ENCODE peak calls at places on chromosomes 2 and 18, in eight cellular contexts. One of them, this sample, is unnamed.

GRCh38 chr2:776038-776437 is 98.8 kb upstream of the TMEM18 start:
- DNase-seq in GM06990: no peak
- DNase-seq in tibial nerve: no peak
- DNase-seq in IMR-90: no peak
- DNase-seq in endothelial cell: no peak
- DNase-seq in cardiac fibroblast: no peak
- DNase-seq in A549: no peak
- DNase-seq in heart left ventricle: no peak
- DNase-seq in this sample: no peak

GRCh38 chr2:118881490-118882129 is 34.2 kb upstream of the EN1 start:
- DNase-seq in IMR-90: peak; percentile 20
- DNase-seq in endothelial cell: peak; percentile 83
- DNase-seq in tibial nerve: no peak
- DNase-seq in A549: peak; percentile 55
- DNase-seq in heart left ventricle: peak; percentile 61
- DNase-seq in GM06990: no peak
- DNase-seq in cardiac fibroblast: peak; percentile 49
- DNase-seq in this sample: peak; percentile 67

GRCh38 chr18:10432781-10433180 is 21.7 kb upstream of the APCDD1 start:
- DNase-seq in tibial nerve: no peak
- DNase-seq in A549: no peak
- DNase-seq in endothelial cell: no peak
- DNase-seq in GM06990: no peak
- DNase-seq in heart left ventricle: no peak
- DNase-seq in IMR-90: no peak
- DNase-seq in cardiac fibroblast: no peak
- DNase-seq in this sample: no peak

GRCh38 chr2:221600388-221600787 is 28.3 kb upstream of the EPHA4 start:
- DNase-seq in GM06990: no peak
- DNase-seq in A549: no peak
- DNase-seq in cardiac fibroblast: no peak
- DNase-seq in IMR-90: no peak
- DNase-seq in endothelial cell: no peak
- DNase-seq in heart left ventricle: no peak
- DNase-seq in tibial nerve: no peak
- DNase-seq in this sample: no peak

GRCh38 chr2:86194751-86195054 is 559 bp downstream of the IMMT start:
- DNase-seq in cardiac fibroblast: no peak
- DNase-seq in IMR-90: no peak
- DNase-seq in heart left ventricle: no peak
- DNase-seq in endothelial cell: no peak
- DNase-seq in tibial nerve: no peak
- DNase-seq in GM06990: no peak
- DNase-seq in A549: no peak
- DNase-seq in this sample: no peak

GRCh38 chr2:123597995-123598394 is 427.1 kb upstream of the CNTNAP5 start:
- DNase-seq in cardiac fibroblast: no peak
- DNase-seq in tibial nerve: no peak
- DNase-seq in endothelial cell: no peak
- DNase-seq in heart left ventricle: no peak
- DNase-seq in IMR-90: no peak
- DNase-seq in GM06990: no peak
- DNase-seq in A549: no peak
- DNase-seq in this sample: no peak

GRCh38 chr18:58495202-58495601 is 133.7 kb downstream of the ALPK2 start:
- DNase-seq in GM06990: no peak
- DNase-seq in IMR-90: peak; percentile 30
- DNase-seq in A549: no peak
- DNase-seq in heart left ventricle: no peak
- DNase-seq in cardiac fibroblast: no peak
- DNase-seq in tibial nerve: no peak
- DNase-seq in endothelial cell: no peak
- DNase-seq in this sample: no peak

GRCh38 chr2:196213252-196213651 is 41.9 kb upstream of the STK17B start:
- DNase-seq in endothelial cell: no peak
- DNase-seq in A549: no peak
- DNase-seq in GM06990: no peak
- DNase-seq in cardiac fibroblast: no peak
- DNase-seq in tibial nerve: no peak
- DNase-seq in heart left ventricle: no peak
- DNase-seq in IMR-90: no peak
- DNase-seq in this sample: no peak

GRCh38 chr2:131146255-131146654 is 41.1 kb downstream of the PLEKHB2 start:
- DNase-seq in IMR-90: no peak
- DNase-seq in GM06990: no peak
- DNase-seq in tibial nerve: no peak
- DNase-seq in cardiac fibroblast: no peak
- DNase-seq in endothelial cell: no peak
- DNase-seq in A549: no peak
- DNase-seq in heart left ventricle: no peak
- DNase-seq in this sample: no peak

GRCh38 chr2:70087703-70088507 is 628 bp downstream of the PCBP1 start:
- DNase-seq in endothelial cell: peak; percentile 41
- DNase-seq in tibial nerve: no peak
- DNase-seq in cardiac fibroblast: peak; percentile 63
- DNase-seq in A549: peak; percentile 74
- DNase-seq in IMR-90: peak; percentile 58
- DNase-seq in heart left ventricle: peak; percentile 79
- DNase-seq in GM06990: peak; percentile 69
- DNase-seq in this sample: peak; percentile 30

GRCh38 chr2:32009479-32010256 is 1.1 kb downstream of the MEMO1 start:
- DNase-seq in A549: peak; percentile 35
- DNase-seq in heart left ventricle: peak; percentile 76
- DNase-seq in endothelial cell: peak; percentile 44
- DNase-seq in GM06990: peak; percentile 69
- DNase-seq in cardiac fibroblast: peak; percentile 24
- DNase-seq in IMR-90: no peak
- DNase-seq in tibial nerve: no peak
- DNase-seq in this sample: peak; percentile 66

GRCh38 chr2:28102455-28102874 is 211.9 kb downstream of the BABAM2 start:
- DNase-seq in heart left ventricle: no peak
- DNase-seq in endothelial cell: no peak
- DNase-seq in A549: no peak
- DNase-seq in IMR-90: peak; percentile 86
- DNase-seq in tibial nerve: no peak
- DNase-seq in cardiac fibroblast: peak; percentile 81
- DNase-seq in GM06990: no peak
- DNase-seq in this sample: no peak

GRCh38 chr2:47218066-47218581 is 63.0 kb upstream of the STPG4 start:
- DNase-seq in heart left ventricle: no peak
- DNase-seq in IMR-90: no peak
- DNase-seq in A549: no peak
- DNase-seq in endothelial cell: no peak
- DNase-seq in GM06990: no peak
- DNase-seq in cardiac fibroblast: no peak
- DNase-seq in tibial nerve: no peak
- DNase-seq in this sample: no peak

GRCh38 chr18:35775887-35776286 is 194.3 kb downstream of the GALNT1 start:
- DNase-seq in endothelial cell: no peak
- DNase-seq in A549: no peak
- DNase-seq in heart left ventricle: no peak
- DNase-seq in GM06990: no peak
- DNase-seq in IMR-90: peak; percentile 9
- DNase-seq in tibial nerve: no peak
- DNase-seq in cardiac fibroblast: peak; percentile 21
- DNase-seq in this sample: no peak

GRCh38 chr2:159963700-159964099 is 98.7 kb downstream of the PLA2R1 start:
- DNase-seq in IMR-90: no peak
- DNase-seq in GM06990: peak; percentile 41
- DNase-seq in cardiac fibroblast: no peak
- DNase-seq in heart left ventricle: no peak
- DNase-seq in A549: no peak
- DNase-seq in endothelial cell: no peak
- DNase-seq in tibial nerve: no peak
- DNase-seq in this sample: peak; percentile 7

GRCh38 chr2:159973325-159973724 is 89.1 kb downstream of the PLA2R1 start:
- DNase-seq in tibial nerve: no peak
- DNase-seq in IMR-90: no peak
- DNase-seq in A549: no peak
- DNase-seq in heart left ventricle: no peak
- DNase-seq in cardiac fibroblast: no peak
- DNase-seq in endothelial cell: no peak
- DNase-seq in GM06990: no peak
- DNase-seq in this sample: no peak

GRCh38 chr2:159971365-159972122 is 90.9 kb downstream of the PLA2R1 start:
- DNase-seq in tibial nerve: no peak
- DNase-seq in endothelial cell: no peak
- DNase-seq in cardiac fibroblast: no peak
- DNase-seq in A549: no peak
- DNase-seq in GM06990: no peak
- DNase-seq in heart left ventricle: no peak
- DNase-seq in IMR-90: no peak
- DNase-seq in this sample: no peak

GRCh38 chr2:159968282-159968900 is 94.0 kb downstream of the PLA2R1 start:
- DNase-seq in tibial nerve: no peak
- DNase-seq in heart left ventricle: no peak
- DNase-seq in cardiac fibroblast: peak; percentile 69
- DNase-seq in endothelial cell: peak; percentile 41
- DNase-seq in IMR-90: peak; percentile 41
- DNase-seq in A549: peak; percentile 41
- DNase-seq in GM06990: no peak
- DNase-seq in this sample: peak; percentile 43
- TF ChIP-seq CTCF in tibial nerve: peak; percentile 37
- TF ChIP-seq CTCF in heart left ventricle: peak; percentile 63
- TF ChIP-seq CTCF in cardiac fibroblast: peak; percentile 60
- TF ChIP-seq CTCF in endothelial cell: peak; percentile 26
- TF ChIP-seq CTCF in IMR-90: peak; percentile 58
- TF ChIP-seq CTCF in A549: peak; percentile 70
- TF ChIP-seq CTCF in GM06990: peak; percentile 64
- TF ChIP-seq CTCF in this sample: peak; percentile 64

DNA sequence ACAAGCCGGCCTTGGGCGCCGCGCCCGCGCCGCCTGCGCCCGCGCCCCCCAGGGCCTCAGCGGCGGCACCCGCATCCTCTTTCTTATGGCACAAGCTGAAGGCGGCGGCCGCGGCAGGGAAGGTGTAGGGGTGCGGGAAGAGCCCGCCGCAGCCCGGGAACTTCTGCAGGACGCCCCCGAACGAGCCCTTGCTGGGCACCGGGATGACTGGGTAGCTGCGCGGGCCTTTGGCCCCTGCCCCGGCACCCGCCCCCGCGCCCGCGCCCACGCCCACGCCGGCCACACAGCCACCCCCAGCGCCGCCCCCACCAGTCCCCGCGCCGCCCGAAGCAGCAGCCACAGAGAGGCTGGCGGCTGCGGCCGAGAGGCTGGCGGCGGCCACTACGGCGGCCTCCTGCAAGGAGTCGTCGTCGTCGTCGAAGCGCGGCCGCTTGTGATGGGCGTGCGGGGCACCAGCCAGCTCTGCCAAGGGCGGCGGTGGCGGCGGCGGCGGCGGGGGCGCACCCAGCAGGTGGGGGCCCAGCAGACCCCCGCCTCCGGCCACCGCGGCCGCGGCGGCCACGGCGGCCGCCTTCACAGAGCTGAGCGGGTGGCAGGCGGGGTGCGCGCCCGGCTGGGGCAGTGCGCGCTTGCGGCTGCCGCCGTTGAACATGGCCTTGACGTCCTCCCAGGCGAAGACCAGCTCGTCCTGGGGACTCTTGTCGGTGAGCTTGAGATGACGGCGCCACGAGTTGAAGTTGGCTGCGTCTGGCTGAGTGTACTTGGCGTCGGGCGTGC is 3.4 kb downstream of the SKOR2 start:
- DNase-seq in endothelial cell: no peak
- DNase-seq in cardiac fibroblast: no peak
- DNase-seq in tibial nerve: no peak
- DNase-seq in GM06990: no peak
- DNase-seq in IMR-90: no peak
- DNase-seq in A549: no peak
- DNase-seq in heart left ventricle: no peak
- DNase-seq in this sample: peak; percentile 48
- TF ChIP-seq CTCF in endothelial cell: no peak
- TF ChIP-seq CTCF in cardiac fibroblast: no peak
- TF ChIP-seq CTCF in tibial nerve: no peak
- TF ChIP-seq CTCF in GM06990: no peak
- TF ChIP-seq CTCF in IMR-90: no peak
- TF ChIP-seq CTCF in A549: no peak
- TF ChIP-seq CTCF in heart left ventricle: no peak
- TF ChIP-seq CTCF in this sample: no peak

DNA sequence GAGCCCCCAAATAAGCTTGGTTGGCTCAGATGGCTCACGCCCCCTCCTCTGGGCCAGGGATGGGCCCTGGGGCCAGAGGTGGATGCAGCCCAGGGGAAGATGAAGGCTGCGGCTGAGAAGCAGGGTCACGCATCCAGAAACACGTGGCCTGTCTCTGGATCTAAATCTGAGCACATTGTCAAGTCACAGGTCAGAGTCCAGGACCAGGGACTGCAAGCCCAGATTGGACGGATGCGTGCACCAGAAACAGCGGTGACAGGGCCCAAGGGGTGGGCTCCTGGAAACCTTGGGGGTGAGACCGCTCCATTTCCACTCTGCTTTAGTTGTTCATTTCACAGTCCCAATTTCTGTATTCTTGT is 226.2 kb downstream of the ACKR3 start:
- DNase-seq in cardiac fibroblast: no peak
- DNase-seq in A549: no peak
- DNase-seq in endothelial cell: no peak
- DNase-seq in IMR-90: no peak
- DNase-seq in tibial nerve: no peak
- DNase-seq in heart left ventricle: no peak
- DNase-seq in GM06990: no peak
- DNase-seq in this sample: no peak
- TF ChIP-seq CTCF in cardiac fibroblast: no peak
- TF ChIP-seq CTCF in A549: no peak
- TF ChIP-seq CTCF in endothelial cell: no peak
- TF ChIP-seq CTCF in IMR-90: no peak
- TF ChIP-seq CTCF in tibial nerve: no peak
- TF ChIP-seq CTCF in heart left ventricle: no peak
- TF ChIP-seq CTCF in GM06990: no peak
- TF ChIP-seq CTCF in this sample: no peak

DNA sequence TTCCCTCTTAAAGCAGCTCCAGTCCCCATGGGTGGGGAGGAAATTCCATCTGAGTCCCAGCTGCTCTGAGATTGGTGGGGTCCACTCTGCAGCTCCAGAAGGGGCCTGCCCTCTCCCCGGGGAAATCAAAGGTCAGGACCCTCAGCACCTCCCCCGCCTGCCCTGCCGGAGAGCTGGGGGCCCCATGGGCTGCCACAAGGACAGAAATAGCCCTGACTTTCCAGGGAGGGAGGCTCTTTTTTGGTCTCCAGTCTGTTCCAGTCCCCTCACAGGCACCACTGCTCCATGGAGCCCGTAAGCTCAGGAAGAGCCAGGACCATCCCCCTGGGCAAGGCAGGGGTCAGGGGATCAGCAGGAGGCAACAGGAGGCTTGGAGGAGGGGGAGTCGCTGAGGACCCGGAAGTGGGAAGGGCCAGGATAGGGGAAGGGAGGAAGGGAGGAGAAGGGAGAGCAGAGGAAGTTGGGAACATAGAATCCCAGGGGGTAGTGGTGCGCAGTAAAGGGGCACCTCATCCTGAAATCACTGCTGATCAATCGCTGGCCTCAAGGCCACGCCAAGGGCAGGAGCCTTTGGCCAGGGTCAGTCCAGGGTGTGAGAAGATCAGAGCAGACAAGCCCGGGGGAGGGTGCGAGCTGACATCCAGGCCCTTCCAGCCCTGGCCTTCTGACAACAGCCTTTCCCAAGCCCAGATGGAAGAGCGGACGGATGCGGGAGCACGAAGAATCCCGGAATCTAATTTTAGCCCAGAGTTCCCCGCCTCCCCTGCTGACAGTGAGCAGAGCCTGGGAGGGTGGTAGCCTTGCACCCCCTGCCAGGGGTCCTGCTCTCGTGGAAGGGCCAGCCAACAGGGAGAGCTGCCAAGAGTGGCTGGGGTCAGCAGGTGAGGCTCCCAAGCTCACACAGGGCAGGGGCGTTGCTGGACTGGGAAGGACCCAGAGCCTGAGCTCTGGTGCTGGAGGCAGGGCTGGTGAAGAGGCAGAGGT is 7.5 kb downstream of the ADRA2B start:
- DNase-seq in GM06990: no peak
- DNase-seq in A549: no peak
- DNase-seq in endothelial cell: no peak
- DNase-seq in IMR-90: no peak
- DNase-seq in heart left ventricle: peak; percentile 80
- DNase-seq in tibial nerve: no peak
- DNase-seq in cardiac fibroblast: no peak
- DNase-seq in this sample: no peak
- TF ChIP-seq CTCF in GM06990: no peak
- TF ChIP-seq CTCF in A549: no peak
- TF ChIP-seq CTCF in endothelial cell: no peak
- TF ChIP-seq CTCF in IMR-90: no peak
- TF ChIP-seq CTCF in heart left ventricle: no peak
- TF ChIP-seq CTCF in tibial nerve: no peak
- TF ChIP-seq CTCF in cardiac fibroblast: no peak
- TF ChIP-seq CTCF in this sample: no peak